ENCODE peak calls at places on chromosomes 11 and 22, in four cellular contexts. T is fibroblast of pulmonary artery, C is nephron progenitor cell, G is brain microvascular endothelial cell. A is an unnamed sample.

GRCh38 chr11:74179234-74180126 is 8.4 kb downstream of the PPME1 start:
- DNase-seq in T (no peak), C (no peak), G (no peak), A (no peak)

GRCh38 chr11:975824-976223 is 50.2 kb downstream of the AP2A2 start:
- DNase-seq in T (peak), C (peak), G (peak), A (no peak)

GRCh38 chr11:113574171-113574570 is 99.0 kb upstream of the DRD2 start:
- DNase-seq in T (no peak), C (no peak), G (no peak), A (no peak)

GRCh38 chr11:124233376-124233775 is 7.5 kb upstream of the OR8G1 start:
- DNase-seq in T (no peak), C (no peak), G (no peak), A (no peak)

GRCh38 chr11:34476853-34477252 is 36.7 kb downstream of the ELF5 start:
- DNase-seq in T (no peak), C (no peak), G (no peak), A (no peak)

GRCh38 chr11:122189259-122189658 is 73.2 kb upstream of the BLID start:
- DNase-seq in T (peak), C (no peak), G (peak), A (peak)

GRCh38 chr11:18392434-18393321 is 1.7 kb upstream of the LDHA start:
- DNase-seq in T (no peak), C (no peak), G (no peak), A (no peak)

GRCh38 chr11:20388096-20389055 is 860 bp downstream of the PRMT3 start:
- DNase-seq in T (peak), C (no peak), G (no peak), A (no peak)

GRCh38 chr22:27133951-27134664 is 476.7 kb downstream of the MIAT start:
- DNase-seq in T (peak), C (no peak), G (peak), A (peak)

GRCh38 chr11:32183512-32183911 is 92.6 kb downstream of the RCN1 start:
- DNase-seq in T (no peak), C (no peak), G (no peak), A (no peak)

GRCh38 chr11:12546660-12547059 is 127.6 kb upstream of the TEAD1 start:
- DNase-seq in T (no peak), C (no peak), G (no peak), A (no peak)

GRCh38 chr11:85809191-85809590 is 1.8 kb downstream of the SYTL2 start:
- DNase-seq in T (no peak), C (no peak), G (no peak), A (no peak)

GRCh38 chr22:17786435-17787158 is 12.3 kb upstream of the BID start:
- DNase-seq in T (peak), C (peak), G (no peak), A (peak)

GRCh38 chr11:121464352-121464946 is 11.7 kb upstream of the SORL1-AS1 start:
- DNase-seq in T (peak), C (peak), G (peak), A (peak)

GRCh38 chr22:35189559-35189958 is 67.7 kb upstream of the HMGXB4 start:
- DNase-seq in T (no peak), C (no peak), G (no peak), A (no peak)

GRCh38 chr11:31690041-31690440 is 121.1 kb downstream of the PAX6 start:
- DNase-seq in T (peak), C (no peak), G (no peak), A (no peak)

GRCh38 chr11:70760416-70761020 is 362.2 kb downstream of the CTTN start:
- DNase-seq in T (no peak), C (no peak), G (no peak), A (no peak)

GRCh38 chr22:40641269-40641668 is 4.8 kb upstream of the MRTFA start:
- DNase-seq in T (no peak), C (no peak), G (no peak), A (no peak)

GRCh38 chr11:86574493-86575207 is 97.8 kb downstream of the ME3 start:
- DNase-seq in T (peak), C (no peak), G (peak), A (no peak)

GRCh38 chr11:76083563-76084451 is 122.5 kb downstream of the WNT11 start:
- DNase-seq in T (peak), C (no peak), G (peak), A (no peak)

GRCh38 chr22:24427500-24428164 is at the start of gene ADORA2A:
- DNase-seq in T (no peak), C (no peak), G (no peak), A (no peak)

DNA sequence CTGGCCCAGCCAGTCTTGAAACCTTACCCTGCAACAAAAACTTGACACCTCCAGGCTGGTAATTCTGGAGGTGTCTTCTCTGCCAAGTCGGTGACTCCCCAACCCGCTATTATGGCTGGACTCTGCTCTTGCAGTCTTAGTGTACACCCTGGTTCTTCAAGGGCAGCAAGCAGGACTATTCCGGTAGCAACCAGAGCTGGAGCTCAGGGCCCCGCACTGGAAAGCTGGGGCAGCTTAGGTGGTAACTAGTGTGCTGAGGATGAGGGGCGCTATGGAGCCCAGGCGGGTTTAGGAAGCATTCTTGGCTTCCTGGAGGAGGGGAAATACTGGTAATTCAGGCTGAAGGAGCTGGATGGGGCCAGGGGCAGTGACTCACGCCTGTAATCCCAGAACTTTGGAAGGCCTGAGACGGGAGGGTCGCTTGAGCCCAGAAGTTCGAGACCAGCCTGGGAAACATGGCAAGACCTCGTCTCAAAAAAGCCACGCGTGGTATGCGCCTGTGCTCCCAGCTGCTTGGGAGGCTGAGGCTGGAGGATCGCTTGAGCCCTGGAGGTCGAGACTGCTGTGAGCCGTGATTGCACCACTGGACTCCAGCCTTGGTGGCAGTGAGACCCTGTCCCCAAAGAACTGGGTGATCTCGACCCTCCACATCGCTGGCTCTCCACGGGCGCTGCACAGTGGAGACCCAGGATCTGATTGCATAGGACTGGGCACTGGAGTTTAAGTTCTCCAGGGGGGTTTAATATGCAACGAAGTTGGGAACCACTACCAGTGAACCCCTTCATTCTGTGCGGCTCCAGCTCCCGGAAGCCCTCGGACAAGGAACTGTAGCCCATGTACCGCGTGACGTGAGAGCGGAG is 10.6 kb upstream of the AIFM3 start:
- DNase-seq in T (peak), C (no peak), G (peak), A (no peak)
- TF ChIP-seq CTCF in T (no peak), C (no peak), G (no peak), A (peak)

DNA sequence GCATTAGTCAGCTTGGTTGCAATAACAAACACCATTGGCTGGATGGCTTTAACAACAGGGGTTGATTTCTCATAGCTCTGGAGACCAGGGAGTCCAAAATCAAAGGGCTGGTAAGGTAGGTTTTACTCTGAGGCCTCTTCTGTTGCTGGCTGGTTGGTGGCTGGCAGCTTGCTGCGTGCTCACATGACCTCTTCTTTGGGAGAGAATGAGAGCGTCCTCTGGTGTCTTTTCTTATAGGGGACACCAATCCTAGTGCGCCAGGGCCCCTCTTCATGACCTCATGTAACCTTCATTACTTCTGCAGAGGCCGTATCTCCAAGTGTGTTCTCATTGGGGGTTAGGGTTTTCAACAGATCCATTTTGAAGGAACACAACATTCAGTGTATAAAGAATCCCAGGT is 1308.3 kb downstream of the TBC1D22A start:
- DNase-seq in T (no peak), C (no peak), G (no peak), A (no peak)
- TF ChIP-seq CTCF in T (no peak), C (no peak), G (no peak), A (no peak)

GRCh38 chr22:50246242-50247175 is 1.7 kb upstream of the TUBGCP6 start:
- DNase-seq in T (no peak), C (no peak), G (no peak), A (no peak)
- TF ChIP-seq CTCF in T (no peak), C (no peak), G (peak), A (peak)

DNA sequence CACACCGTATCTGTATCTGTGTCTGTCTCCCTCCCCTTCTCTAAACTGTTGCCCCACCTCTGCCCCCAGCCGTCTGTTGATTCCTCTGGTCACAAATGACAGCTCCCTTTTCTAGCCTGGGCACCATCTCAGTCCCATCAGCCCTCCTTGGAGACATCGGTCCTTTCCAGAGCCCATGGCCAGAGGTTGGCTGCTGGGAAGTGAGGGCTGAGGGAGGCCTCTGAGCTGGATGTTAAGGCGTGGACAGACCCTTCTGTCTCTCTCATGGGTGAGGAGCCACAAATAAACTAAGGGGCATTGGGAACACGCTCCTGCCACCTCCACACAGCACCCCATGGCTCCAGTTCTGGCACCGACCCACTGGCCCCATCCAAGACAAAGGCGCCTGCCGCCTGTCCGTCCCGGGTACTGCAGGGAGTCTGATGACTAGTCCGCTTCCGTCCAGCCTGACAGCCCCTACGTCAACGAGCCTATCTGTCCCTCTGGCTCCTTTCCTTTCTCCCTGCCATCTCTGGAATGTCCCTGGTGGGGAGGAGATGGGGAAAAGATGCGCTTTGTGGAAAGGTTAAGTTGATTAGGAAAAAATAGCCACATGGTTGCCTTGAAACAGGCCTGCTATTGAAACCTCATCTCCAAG is 10.5 kb downstream of the PDGFB start:
- DNase-seq in T (peak), C (no peak), G (peak), A (no peak)
- TF ChIP-seq CTCF in T (peak), C (no peak), G (peak), A (no peak)

GRCh38 chr11:4697583-4697982 is at the start of gene OR51E2:
- DNase-seq in T (peak), C (no peak), G (peak), A (no peak)
- TF ChIP-seq CTCF in T (no peak), C (no peak), G (peak), A (no peak)

DNA sequence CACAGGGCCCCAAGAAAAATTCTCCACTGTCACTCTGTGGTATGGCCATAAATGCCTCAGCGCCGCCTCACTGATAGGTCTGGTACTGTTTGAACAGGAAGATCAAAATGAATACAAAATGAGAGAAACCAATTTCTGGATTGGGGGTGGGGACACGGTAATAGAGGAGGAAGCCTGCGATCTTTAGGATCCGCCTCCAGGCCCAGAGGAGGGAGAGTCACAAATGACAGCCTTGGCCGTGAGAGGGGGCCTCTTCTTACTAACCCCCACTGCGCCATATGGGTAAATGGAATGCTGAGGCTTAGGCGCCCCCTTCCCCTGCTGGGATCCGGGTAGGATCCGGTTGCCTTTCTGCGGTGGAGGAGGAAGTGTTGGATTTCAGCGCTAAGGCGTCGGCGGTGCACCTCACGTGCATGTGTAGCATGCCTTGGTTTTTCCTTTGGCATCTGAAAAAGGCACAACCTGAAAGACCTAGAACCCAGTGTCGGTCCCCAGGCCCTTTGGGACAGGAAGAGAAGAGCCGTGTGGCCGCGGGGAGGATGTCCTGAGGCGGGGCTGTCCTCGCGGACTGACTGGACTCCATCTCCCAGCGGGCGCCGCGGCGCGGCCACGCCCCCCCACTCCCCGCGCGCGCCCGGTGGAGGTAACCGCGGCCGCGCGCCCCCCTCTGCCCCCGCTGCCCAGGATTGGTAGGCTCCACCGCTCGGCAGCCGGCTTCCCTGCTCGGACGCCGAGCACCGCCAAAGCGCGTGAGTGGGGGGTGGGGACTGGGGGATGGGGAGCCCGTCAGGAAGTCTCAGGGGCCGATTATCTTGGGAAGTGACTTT is 718 bp upstream of the MADD start:
- DNase-seq in T (peak), C (peak), G (peak), A (peak)
- TF ChIP-seq CTCF in T (peak), C (no peak), G (peak), A (peak)